ENCODE peak calls at places on chromosome 9, in five cellular contexts. E is GM23338, R is HCT116, S is GM12878, X is K562. F is an unnamed sample. For H3K4me1, the result is how much of the 10 kb centered on the place peaks cover.

GRCh38 chr9:111852291-111852690 is 44.3 kb upstream of the UGCG start:
- DNase-seq in E (no peak), R (no peak), S (no peak), X (no peak), F (no peak)

GRCh38 chr9:73152953-73153352 is 1.3 kb downstream of the ANXA1 start:
- DNase-seq in E (no peak), R (no peak), S (peak), X (no peak), F (no peak)

GRCh38 chr9:69975681-69976080 is 68.0 kb upstream of the MAMDC2 start:
- DNase-seq in E (no peak), R (no peak), S (no peak), X (no peak), F (no peak)

GRCh38 chr9:120920495-120921178 is 6.0 kb downstream of the TRAF1 start:
- DNase-seq in E (no peak), R (no peak), S (no peak), X (no peak), F (no peak)

GRCh38 chr9:128027705-128028104 is 39.4 kb downstream of the NAIF1 start:
- DNase-seq in E (no peak), R (no peak), S (no peak), X (no peak), F (no peak)

GRCh38 chr9:84652496-84653081 is 16.9 kb upstream of the NTRK2 start:
- DNase-seq in E (no peak), R (no peak), S (no peak), X (no peak), F (no peak)

GRCh38 chr9:86997158-86997557 is 49.9 kb upstream of the GAS1 start:
- DNase-seq in E (no peak), R (peak), S (no peak), X (no peak), F (no peak)

GRCh38 chr9:127778280-127779135 is at the start of gene SH2D3C:
- DNase-seq in E (no peak), R (no peak), S (no peak), X (peak), F (no peak)

GRCh38 chr9:101486693-101487442 is 46.8 kb upstream of the RNF20 start:
- DNase-seq in E (peak), R (peak), S (no peak), X (peak), F (no peak)

GRCh38 chr9:115944166-115944948 is 209.2 kb upstream of the PAPPA start:
- DNase-seq in E (no peak), R (no peak), S (no peak), X (no peak), F (no peak)

GRCh38 chr9:68873179-68873578 is 140.7 kb downstream of the PRKACG start:
- DNase-seq in E (no peak), R (no peak), S (no peak), X (no peak), F (no peak)
- H3K4me1 ChIP-seq in E (half or more), R (under half), S (under half), X (under half), F (under half)

DNA sequence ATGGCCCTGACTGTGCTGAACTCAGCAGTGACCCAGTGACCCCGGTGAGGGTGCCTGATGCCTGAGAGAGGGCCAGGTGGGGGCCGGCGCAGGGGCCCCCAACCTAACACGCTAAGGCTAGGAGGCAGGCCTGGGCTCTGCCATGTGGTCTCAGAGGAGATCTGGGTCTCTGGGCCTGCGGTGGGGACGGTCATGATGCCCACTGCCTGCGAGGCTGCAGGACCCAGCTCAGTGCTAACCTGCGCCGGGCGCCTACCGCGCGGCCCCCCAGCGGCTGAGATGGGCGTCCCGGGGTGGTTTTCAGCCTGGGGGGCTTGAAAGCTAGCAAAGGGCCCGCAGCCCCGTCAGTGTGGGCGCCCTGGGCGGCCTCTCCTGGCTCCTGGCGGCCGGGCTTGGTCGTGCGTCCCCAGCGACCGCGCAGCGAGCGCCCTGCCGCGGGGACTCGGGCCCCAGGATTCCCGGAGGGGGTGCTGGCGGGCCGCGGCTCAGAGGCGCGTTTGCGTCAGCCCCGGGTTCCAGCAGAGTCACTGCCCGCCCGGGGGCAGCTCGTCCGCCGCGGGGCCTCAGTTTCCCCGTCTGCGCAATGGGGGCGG is 2.5 kb downstream of the EGFL7 start:
- DNase-seq in E (peak), R (no peak), S (no peak), X (no peak), F (no peak)
- TF ChIP-seq REST in E (no peak), R (no peak), S (no peak), X (peak), F (no peak)

GRCh38 chr9:35054185-35054835 is 18.1 kb downstream of the VCP start:
- DNase-seq in E (no peak), R (no peak), S (no peak), X (no peak), F (no peak)

GRCh38 chr9:35059438-35059837 is 13.0 kb downstream of the VCP start:
- DNase-seq in E (no peak), R (no peak), S (no peak), X (no peak), F (no peak)

GRCh38 chr9:35054871-35055644 is 17.4 kb downstream of the VCP start:
- DNase-seq in E (no peak), R (no peak), S (no peak), X (no peak), F (no peak)

GRCh38 chr9:35057271-35057620 is 15.2 kb downstream of the VCP start:
- DNase-seq in E (no peak), R (no peak), S (no peak), X (no peak), F (no peak)

DNA sequence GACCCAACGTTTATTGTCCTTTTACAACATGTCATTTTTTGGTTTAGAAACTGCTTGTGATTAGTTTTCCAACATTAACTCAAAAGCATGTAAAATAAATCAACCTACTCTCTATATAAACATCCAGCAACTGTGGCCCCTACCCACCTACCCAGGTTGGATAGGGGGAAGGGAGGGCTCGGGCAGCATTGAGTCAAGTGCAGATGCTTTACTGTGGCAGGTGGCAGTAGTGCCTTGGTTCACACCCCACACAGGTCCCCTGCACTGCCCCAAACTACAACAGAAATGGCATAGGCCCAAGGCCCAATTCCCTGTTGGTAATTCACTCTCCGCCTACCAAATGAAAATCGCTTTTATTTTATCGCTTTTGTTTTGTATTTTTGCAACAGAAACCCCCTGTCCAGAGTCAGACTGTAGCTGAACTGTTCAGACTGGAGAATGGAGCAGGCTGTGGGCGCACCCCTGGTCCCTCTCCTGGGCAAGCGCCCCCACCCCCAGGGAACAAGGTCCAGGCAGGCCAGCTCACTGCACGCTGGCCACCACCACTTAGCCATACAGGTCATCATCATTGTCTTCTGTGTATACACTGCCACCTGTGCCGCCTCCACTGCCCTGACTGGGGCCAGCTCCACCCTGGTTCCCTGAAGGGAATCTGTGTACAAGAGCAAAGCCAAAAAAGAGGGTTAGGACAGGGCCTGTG is 15.7 kb downstream of the VCP start:
- DNase-seq in E (no peak), R (no peak), S (no peak), X (no peak), F (no peak)
- TF ChIP-seq POLR2AphosphoS5 in E (no peak), R (no peak), S (peak), X (no peak), F (no peak)

GRCh38 chr9:95012035-95012708 is 285.7 kb downstream of the AOPEP start:
- DNase-seq in E (no peak), R (no peak), S (no peak), X (no peak), F (no peak)
- H3K4me1 ChIP-seq in E (under half), R (under half), S (under half), X (under half), F (under half)

GRCh38 chr9:134381262-134381661 is 55.0 kb downstream of the RXRA start:
- DNase-seq in E (no peak), R (no peak), S (no peak), X (no peak), F (no peak)

GRCh38 chr9:134379774-134380431 is 53.6 kb downstream of the RXRA start:
- DNase-seq in E (no peak), R (peak), S (no peak), X (no peak), F (no peak)

GRCh38 chr9:134377143-134377484 is 50.9 kb downstream of the RXRA start:
- DNase-seq in E (no peak), R (no peak), S (no peak), X (no peak), F (no peak)

GRCh38 chr9:134377976-134378375 is 51.7 kb downstream of the RXRA start:
- DNase-seq in E (no peak), R (no peak), S (no peak), X (no peak), F (no peak)

DNA sequence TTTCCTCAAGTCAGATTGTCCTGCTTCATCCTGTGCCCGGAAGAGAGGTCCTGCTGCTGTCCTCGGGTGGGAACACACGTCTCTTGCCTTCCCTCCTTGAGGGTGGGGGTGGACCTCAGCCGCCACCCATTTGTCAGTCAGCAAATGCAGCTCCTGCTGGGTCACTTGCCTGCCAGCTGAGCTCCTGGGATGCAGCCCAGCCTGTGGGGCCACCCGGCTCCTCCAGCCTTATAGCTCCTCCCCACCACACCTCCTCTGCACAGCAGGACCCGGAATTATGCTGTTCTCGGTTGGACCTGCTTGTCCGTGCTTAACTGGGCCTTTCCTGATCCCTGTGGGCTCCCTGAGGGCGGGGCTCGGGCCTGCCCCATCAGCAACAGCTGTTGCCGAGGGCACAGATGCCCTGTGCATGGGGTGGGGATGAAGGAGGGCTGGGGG is 52.7 kb downstream of the RXRA start:
- DNase-seq in E (no peak), R (peak), S (no peak), X (peak), F (no peak)
- TF ChIP-seq REST in E (no peak), R (no peak), S (no peak), X (no peak), F (no peak)

GRCh38 chr9:68897557-68898145 is 116.3 kb downstream of the PRKACG start:
- DNase-seq in E (no peak), R (no peak), S (no peak), X (no peak), F (no peak)
- TF ChIP-seq POLR2AphosphoS5 in E (no peak), R (no peak), S (no peak), X (no peak), F (no peak)

GRCh38 chr9:129138476-129139232 is 27.4 kb downstream of the PTPA start:
- DNase-seq in E (no peak), R (no peak), S (no peak), X (no peak), F (no peak)
- H3K4me1 ChIP-seq in E (under half), R (under half), S (under half), X (under half), F (under half)

DNA sequence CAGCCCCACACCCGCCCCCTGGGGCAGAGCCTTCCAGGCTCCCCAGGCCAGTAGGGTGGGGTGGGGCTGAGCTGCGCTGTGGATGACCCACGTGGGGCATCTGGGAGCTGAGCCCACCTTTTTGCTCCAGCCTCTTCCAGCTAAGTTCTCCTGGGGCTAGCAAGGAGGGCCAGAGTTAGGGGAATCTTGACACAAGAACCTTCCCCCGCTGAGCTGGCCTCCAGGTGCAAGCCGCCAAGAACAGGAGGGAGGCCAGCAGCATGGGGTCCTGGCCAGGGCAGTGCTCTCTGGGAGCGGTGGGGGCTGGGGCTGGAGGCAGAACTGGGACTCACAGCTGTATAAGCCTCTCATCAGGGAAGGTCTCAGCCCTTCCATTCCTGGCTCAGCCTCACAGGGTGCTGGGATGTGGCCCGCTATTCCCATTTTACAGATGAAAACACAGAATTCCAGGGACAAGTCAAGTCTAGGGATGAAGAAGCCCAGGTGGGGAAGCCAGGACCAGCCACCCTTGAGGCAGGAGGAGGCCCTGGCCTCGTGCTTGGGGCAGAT is 21.5 kb downstream of the SARDH start:
- DNase-seq in E (no peak), R (no peak), S (no peak), X (no peak), F (no peak)
- TF ChIP-seq REST in E (no peak), R (no peak), S (no peak), X (no peak), F (no peak)

F was measured in Panc1.